ENCODE peak calls at places on chromosomes 7 and 10, in seven cellular contexts. S is MM.1S, M is neural progenitor cell, A is OCI-LY7, G is PC-3, P is GM23338, U is HCT116. W is an unnamed sample.

GRCh38 chr10:112359606-112360307 is 14.2 kb upstream of the ACSL5 start:
- DNase-seq in P (no peak), A (no peak), S (no peak), G (no peak), M (no peak), U (no peak), W (no peak)

GRCh38 chr10:26215923-26216576 is 524 bp upstream of the GAD2 start:
- DNase-seq in S (no peak), M (peak; percentile 90), G (no peak), P (peak; percentile 82), A (no peak), U (no peak), W (peak; percentile 66)

GRCh38 chr10:8404721-8405120 is 350.2 kb downstream of the GATA3 start:
- DNase-seq in G (peak; percentile 47), P (no peak), M (no peak), A (no peak), U (no peak), S (peak; percentile 92), W (no peak)

GRCh38 chr7:29127527-29127926 is 18.8 kb downstream of the CPVL start:
- DNase-seq in M (peak; percentile 54), S (no peak), A (no peak), U (no peak), G (no peak), P (peak; percentile 25), W (no peak)

GRCh38 chr7:94223375-94224084 is 171.2 kb upstream of the COL1A2 start:
- DNase-seq in U (peak; percentile 41), M (peak; percentile 83), G (peak; percentile 63), S (no peak), P (peak; percentile 82), A (peak; percentile 41), W (peak; percentile 67)

GRCh38 chr10:103748020-103748419 is 107.4 kb downstream of the SH3PXD2A start:
- DNase-seq in M (no peak), A (no peak), G (peak; percentile 62), U (no peak), S (no peak), P (no peak), W (no peak)

GRCh38 chr7:96246972-96247371 is 74.9 kb downstream of the SLC25A13 start:
- DNase-seq in P (no peak), G (no peak), A (no peak), S (no peak), U (no peak), M (no peak), W (no peak)

GRCh38 chr7:139715194-139715815 is 62.5 kb downstream of the HIPK2 start:
- DNase-seq in M (no peak), S (no peak), A (no peak), U (no peak), G (no peak), P (no peak), W (no peak)

GRCh38 chr7:17940302-17941170 is at the start of gene SNX13:
- DNase-seq in S (peak; percentile 95), U (peak; percentile 78), G (peak; percentile 89), A (peak; percentile 94), M (peak; percentile 98), P (peak; percentile 97), W (peak; percentile 99)

GRCh38 chr7:102322202-102322715 is 34.0 kb downstream of the SPDYE6 start:
- DNase-seq in S (no peak), P (no peak), G (no peak), U (no peak), A (no peak), M (no peak), W (no peak)

GRCh38 chr10:27052646-27053045 is 47.6 kb downstream of the ANKRD26 start:
- DNase-seq in A (no peak), U (no peak), M (no peak), S (no peak), P (no peak), G (no peak), W (no peak)

GRCh38 chr7:99109108-99110051 is 34.5 kb downstream of the SMURF1 start:
- DNase-seq in G (peak; percentile 23), S (no peak), M (no peak), U (no peak), A (no peak), P (no peak), W (peak; percentile 44)

GRCh38 chr7:46058424-46058823 is 137.4 kb upstream of the IGFBP3 start:
- DNase-seq in S (no peak), M (no peak), G (peak; percentile 29), A (no peak), P (no peak), U (no peak), W (peak; percentile 58)

GRCh38 chr7:155893176-155893575 is 80.9 kb upstream of the SHH start:
- DNase-seq in S (no peak), U (no peak), P (no peak), A (no peak), G (no peak), M (no peak), W (no peak)

GRCh38 chr10:88455831-88456230 is 127.3 kb downstream of the RNLS start:
- DNase-seq in G (no peak), S (no peak), A (no peak), P (no peak), U (no peak), M (no peak), W (no peak)

GRCh38 chr7:24653316-24654085 is 80.2 kb downstream of the PALS2 start:
- DNase-seq in G (no peak), P (no peak), U (no peak), S (no peak), A (no peak), M (peak; percentile 32), W (peak; percentile 38)

GRCh38 chr7:135801877-135802276 is 53.3 kb upstream of the FAM180A start:
- DNase-seq in A (no peak), U (no peak), S (no peak), P (no peak), G (no peak), M (no peak), W (no peak)

GRCh38 chr10:81018898-81019890 is 481.5 kb downstream of the SH2D4B start:
- DNase-seq in U (peak; percentile 31), G (peak; percentile 34), S (peak; percentile 66), M (peak; percentile 73), P (peak; percentile 84), A (peak; percentile 44), W (peak; percentile 55)

GRCh38 chr7:57403601-57404342 is 46.2 kb upstream of the ZNF716 start:
- DNase-seq in P (no peak), G (peak; percentile 28), S (no peak), M (no peak), U (no peak), A (no peak), W (no peak)

GRCh38 chr7:20839987-20840386 is 53.3 kb upstream of the SP8 start:
- DNase-seq in A (no peak), G (no peak), M (no peak), S (no peak), U (no peak), P (no peak), W (no peak)

GRCh38 chr7:138515001-138515528 is 55.0 kb downstream of the TRIM24 start:
- DNase-seq in A (peak; percentile 22), M (no peak), P (no peak), U (no peak), G (no peak), S (no peak), W (no peak)

GRCh38 chr7:76998263-76998666 is 33.9 kb downstream of the SPDYE17 start:
- DNase-seq in M (no peak), S (no peak), U (no peak), A (no peak), P (no peak), G (no peak), W (no peak)

GRCh38 chr10:50510517-50511473 is 113.0 kb downstream of the SGMS1 start:
- DNase-seq in A (no peak), S (no peak), U (no peak), P (no peak), M (no peak), G (no peak), W (no peak)

GRCh38 chr7:78465894-78466293 is 667.3 kb downstream of the PHTF2 start:
- DNase-seq in S (no peak), M (no peak), P (peak; percentile 70), A (no peak), G (no peak), U (no peak), W (no peak)

GRCh38 chr7:78463039-78463438 is 664.5 kb downstream of the PHTF2 start:
- DNase-seq in G (no peak), P (no peak), M (no peak), A (no peak), U (no peak), S (no peak), W (no peak)
- H2AFZ ChIP-seq in G (no peak overlapping the region), P (no peak overlapping the region), M (no peak overlapping the region), A (no peak overlapping the region), U (no peak overlapping the region), S (no peak overlapping the region), W (no peak overlapping the region)

GRCh38 chr7:107891619-107892366 is 810 bp downstream of the DLD start:
- DNase-seq in A (peak; percentile 24), S (peak; percentile 68), G (no peak), M (no peak), U (no peak), P (no peak), W (peak; percentile 68)
- H4K20me1 ChIP-seq in A (peaks cover 10% of the 10 kb centered on the region), S (peaks cover 6% of the 10 kb centered on the region), G (peaks cover 14% of the 10 kb centered on the region), M (peaks cover 50% of the 10 kb centered on the region), U (no peaks in the 10 kb centered on the region), P (peaks cover 3% of the 10 kb centered on the region), W (no peaks in the 10 kb centered on the region)

GRCh38 chr7:31311465-31312074 is 29.0 kb downstream of the NEUROD6 start:
- DNase-seq in M (peak; percentile 25), G (no peak), A (no peak), U (no peak), P (peak; percentile 35), S (no peak), W (no peak)
- TF ChIP-seq EZH2phosphoT487 in M (no peak), G (no peak), A (no peak), U (no peak), P (no peak), S (no peak), W (no peak)

DNA sequence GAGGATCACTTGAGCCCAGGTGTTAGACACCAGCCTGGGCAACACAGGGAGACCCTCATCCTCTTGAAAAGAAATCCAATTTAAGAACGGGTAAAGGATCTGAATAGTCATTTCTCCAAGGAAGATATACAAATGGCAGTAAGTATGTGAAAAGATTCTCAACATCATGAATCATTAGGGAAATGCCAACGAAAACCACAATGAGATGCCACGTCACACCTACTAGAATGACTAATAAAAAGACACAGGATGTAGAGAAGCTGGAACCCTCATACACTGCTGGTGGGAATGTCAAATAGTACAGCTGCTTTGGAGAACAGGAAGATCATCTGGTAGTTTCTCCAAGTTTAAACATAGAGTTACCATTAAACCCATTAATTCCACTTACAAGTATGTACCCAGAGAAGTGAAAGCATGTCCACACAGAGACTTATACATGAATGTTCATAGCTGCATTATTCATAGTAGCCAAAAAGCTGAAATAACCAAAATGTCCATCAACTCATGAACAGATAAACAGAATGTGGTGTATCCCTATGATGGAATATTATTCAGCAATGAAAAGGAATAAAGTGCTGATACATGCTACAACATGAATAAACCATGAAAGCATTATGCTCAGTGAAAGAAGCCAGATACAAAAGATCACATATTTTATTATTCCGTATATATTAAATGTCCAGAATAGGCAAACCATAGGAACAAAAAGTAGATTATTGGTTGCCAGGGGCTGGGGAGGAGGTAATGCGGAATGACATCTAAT is 13.1 kb upstream of the ZMIZ2 start:
- DNase-seq in S (peak; percentile 15), U (peak; percentile 93), M (no peak), G (peak; percentile 96), A (no peak), P (no peak), W (peak; percentile 96)
- H2AFZ ChIP-seq in S (no peak overlapping the region), U (no peak overlapping the region), M (no peak overlapping the region), G (no peak overlapping the region), A (no peak overlapping the region), P (no peak overlapping the region), W (peak overlapping the region; percentile 60)

GRCh38 chr10:119059557-119059956 is 21.1 kb downstream of the EIF3A start:
- DNase-seq in A (no peak), M (no peak), U (no peak), S (no peak), G (no peak), P (no peak), W (no peak)
- H4K20me1 ChIP-seq in A (peaks cover 12% of the 10 kb centered on the region), M (peaks cover 37% of the 10 kb centered on the region), U (peaks cover 66% of the 10 kb centered on the region), S (peaks cover 16% of the 10 kb centered on the region), G (no peaks in the 10 kb centered on the region), P (peaks cover 49% of the 10 kb centered on the region), W (peaks cover 13% of the 10 kb centered on the region)